ENCODE peak calls at places on chromosomes 4 and X, in nine cellular contexts. O, P, U, A, M, L, D, B and W are unnamed samples. For H3K9me3, the result is how much of the 10 kb centered on the place peaks cover.

GRCh38 chrX:4656419-4656818 is 943.0 kb upstream of the PRKX start:
- DNase-seq in L (no peak), D (no peak), P (no peak), M (peak), U (no peak), O (no peak), B (no peak), A (no peak), W (no peak)

GRCh38 chrX:47182106-47182700 is 11.4 kb upstream of the UBA1 start:
- DNase-seq in A (no peak), B (no peak), P (no peak), O (no peak), U (no peak), L (no peak), D (no peak), M (no peak), W (no peak)

GRCh38 chr4:76624271-76624681 is 189.2 kb downstream of the SHROOM3 start:
- DNase-seq in U (peak), D (peak), B (no peak), A (no peak), M (peak), P (no peak), L (peak), O (peak), W (peak)

GRCh38 chr4:3285558-3286334 is 7.1 kb upstream of the RGS12 start:
- DNase-seq in U (no peak), A (no peak), O (no peak), M (no peak), P (peak), B (no peak), D (peak), L (no peak), W (no peak)

GRCh38 chrX:6169407-6169806 is 59.3 kb downstream of the NLGN4X start:
- DNase-seq in A (no peak), D (no peak), L (no peak), U (no peak), O (peak), P (no peak), B (no peak), M (no peak), W (no peak)

GRCh38 chrX:152733261-152733975 is at the start of the genes CSAG1 and MAGEA12:
- DNase-seq in A (no peak), D (no peak), M (peak), L (no peak), O (no peak), U (no peak), B (no peak), P (peak), W (no peak)

GRCh38 chr4:70734168-70734954 is 12.6 kb downstream of the RUFY3 start:
- DNase-seq in O (peak), A (peak), P (no peak), L (no peak), M (peak), B (no peak), U (no peak), D (peak), W (no peak)

GRCh38 chr4:25628441-25628840 is 27.2 kb upstream of the SLC34A2 start:
- DNase-seq in B (no peak), A (no peak), L (no peak), U (no peak), O (no peak), M (no peak), P (no peak), D (peak), W (no peak)

GRCh38 chrX:110188701-110189558 is 129.0 kb downstream of the AMMECR1 start:
- DNase-seq in O (no peak), B (no peak), A (no peak), U (no peak), P (no peak), D (no peak), M (no peak), L (no peak), W (no peak)

GRCh38 chrX:20500949-20501348 is 234.2 kb upstream of the RPS6KA3 start:
- DNase-seq in L (no peak), D (no peak), M (no peak), U (no peak), A (no peak), P (no peak), B (no peak), O (no peak), W (no peak)

GRCh38 chr4:123976875-123977274 is 580.3 kb downstream of the SPRY1 start:
- DNase-seq in D (no peak), M (no peak), P (no peak), B (no peak), L (no peak), A (no peak), O (no peak), U (no peak), W (no peak)

GRCh38 chr4:2071252-2071911 is 12.3 kb downstream of the NAT8L start:
- DNase-seq in A (no peak), P (peak), L (no peak), D (no peak), M (no peak), U (no peak), B (no peak), O (no peak), W (no peak)

GRCh38 chrX:104288961-104289360 is 34.2 kb upstream of the ESX1 start:
- DNase-seq in M (no peak), A (no peak), U (no peak), B (no peak), P (no peak), D (peak), O (no peak), L (no peak), W (no peak)

GRCh38 chr4:53150631-53151488 is 215.0 kb downstream of the SCFD2 start:
- DNase-seq in B (no peak), M (no peak), L (no peak), D (peak), O (no peak), P (no peak), A (no peak), U (no peak), W (no peak)

GRCh38 chr4:178105223-178105622 is 663.0 kb upstream of the AGA start:
- DNase-seq in D (no peak), B (no peak), O (no peak), A (no peak), L (no peak), U (no peak), P (no peak), M (no peak), W (no peak)

GRCh38 chr4:78622253-78622979 is 70.8 kb downstream of the ANXA3 start:
- DNase-seq in U (no peak), M (no peak), L (no peak), O (no peak), D (peak), A (no peak), B (no peak), P (no peak), W (no peak)

GRCh38 chrX:130788786-130789581 is 114.0 kb downstream of the ENOX2 start:
- DNase-seq in L (no peak), M (no peak), A (no peak), P (no peak), U (no peak), B (no peak), D (no peak), O (no peak), W (no peak)

GRCh38 chrX:68647156-68647957 is at the start of gene STARD8:
- DNase-seq in D (peak), P (peak), M (peak), A (no peak), O (peak), U (peak), B (no peak), L (peak), W (no peak)

GRCh38 chrX:87517571-87518141 is at the start of gene KLHL4:
- DNase-seq in O (peak), D (peak), B (no peak), U (peak), M (no peak), P (no peak), A (no peak), L (peak), W (peak)

GRCh38 chr4:153511104-153511503 is 44.9 kb downstream of the TMEM131L start:
- DNase-seq in A (no peak), D (no peak), M (no peak), L (no peak), U (no peak), O (no peak), P (no peak), B (no peak), W (no peak)

GRCh38 chr4:1460967-1461868 is 55.0 kb upstream of the NKX1-1 start:
- DNase-seq in U (no peak), D (no peak), A (no peak), O (no peak), L (peak), M (no peak), P (no peak), B (no peak), W (no peak)

GRCh38 chr4:140152015-140152703 is 1.8 kb downstream of the MAML3 start:
- DNase-seq in A (peak), B (no peak), O (peak), U (peak), M (peak), P (peak), L (peak), D (no peak), W (no peak)
- TF ChIP-seq CTCF in A (peak), B (peak), O (peak), U (peak), M (peak), P (peak), L (peak), D (no peak), W (peak)

GRCh38 chr4:158159718-158160094 is 13.1 kb downstream of the GASK1B start:
- DNase-seq in U (no peak), L (no peak), A (no peak), B (no peak), D (peak), O (no peak), P (no peak), M (no peak), W (no peak)
- H3K27ac ChIP-seq in U (no peak), L (peak), A (no peak), B (peak), D (no peak), O (no peak), P (no peak), M (no peak), W (no peak)

GRCh38 chrX:63747331-63747730 is 37.7 kb downstream of the ARHGEF9 start:
- DNase-seq in B (no peak), U (no peak), L (no peak), P (no peak), A (no peak), D (peak), O (no peak), M (no peak), W (peak)
- H3K9me3 ChIP-seq in B (under half), U (under half), L (under half), P (under half), A (under half), D (under half), O (under half), M (under half), W (under half)

DNA sequence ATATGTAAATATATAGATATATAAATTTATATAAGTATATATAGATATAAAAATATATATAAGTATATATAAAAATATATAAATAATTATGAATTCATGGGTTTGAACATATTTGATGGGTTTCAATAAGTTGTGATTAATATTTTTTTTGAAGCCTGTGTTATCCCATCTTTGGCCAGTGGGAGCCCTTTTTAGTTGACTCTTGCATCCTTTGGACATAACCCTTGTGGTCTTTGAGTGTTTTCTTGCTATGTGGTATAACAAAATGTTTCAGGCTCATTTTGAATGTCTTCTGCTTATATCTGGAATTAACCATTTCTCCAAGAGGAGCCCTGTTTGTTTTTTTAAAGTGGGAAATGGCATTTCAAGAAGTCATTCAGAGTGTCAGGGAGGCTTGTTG is 15.2 kb downstream of the SNX25 start:
- DNase-seq in A (no peak), O (no peak), U (no peak), M (no peak), P (no peak), L (no peak), D (no peak), B (no peak), W (no peak)
- TF ChIP-seq CTCF in A (no peak), O (no peak), U (peak), M (no peak), P (no peak), L (no peak), D (no peak), B (no peak), W (peak)

DNA sequence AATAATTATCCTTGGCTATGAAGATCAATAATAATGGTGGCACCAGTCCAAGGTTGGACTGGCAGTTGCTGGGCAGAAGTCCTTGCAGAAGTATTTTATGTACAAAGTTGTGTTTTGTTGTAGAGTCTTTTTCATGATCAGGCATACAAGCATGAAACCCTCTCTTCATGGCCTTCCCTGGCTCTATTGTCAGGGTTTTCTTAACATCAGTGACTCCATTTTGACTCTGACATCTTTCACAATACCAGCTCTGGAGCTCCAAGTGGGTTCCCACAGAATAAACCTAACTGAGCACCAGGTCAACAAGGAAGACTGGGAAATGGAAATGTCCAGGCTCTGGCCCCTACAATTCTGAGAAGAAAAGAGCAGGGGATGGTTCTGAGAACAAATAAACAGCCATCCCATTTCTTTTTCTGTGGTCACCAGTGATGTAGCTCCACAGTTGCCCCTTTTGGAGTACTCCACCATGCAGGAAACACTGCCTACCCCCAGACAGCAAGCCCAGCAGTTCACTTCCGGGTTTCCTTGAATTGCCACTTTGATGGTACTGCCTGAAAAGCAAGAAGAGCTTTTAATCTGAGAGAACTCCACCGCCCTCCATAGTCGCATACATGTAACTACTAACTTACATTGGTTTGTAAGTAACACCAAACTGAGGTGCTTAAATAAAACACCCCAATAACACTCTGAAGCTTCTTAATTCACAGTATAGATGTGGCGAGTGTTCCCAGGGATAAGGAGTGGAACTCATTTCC is 53.5 kb upstream of the HPSE start:
- DNase-seq in B (no peak), P (no peak), L (no peak), M (peak), A (no peak), O (no peak), D (no peak), U (peak), W (no peak)
- H3K27ac ChIP-seq in B (no peak), P (no peak), L (peak), M (no peak), A (no peak), O (no peak), D (no peak), U (peak), W (no peak)

GRCh38 chrX:40054793-40055192 is 43.0 kb downstream of the BCOR start:
- DNase-seq in U (no peak), P (no peak), B (no peak), L (no peak), O (no peak), M (no peak), D (peak), A (no peak), W (no peak)
- H3K9me3 ChIP-seq in U (under half), P (under half), B (under half), L (under half), O (under half), M (under half), D (under half), A (under half), W (under half)